ENCODE peak calls at places on chromosomes 2 and 18, in six cellular contexts. R is trophoblast cell, L is H9, D is neuronal stem cell, T is H1, Q is IMR-90. P is an unnamed sample.
A peak's percentile ranks its signal among the peaks of the same experiment; 100 is the strongest.

GRCh38 chr2:238942941-238943715 is 95.2 kb downstream of the TWIST2 start:
- DNase-seq in R (no peak), Q (peak; percentile 64), T (no peak), D (no peak), L (peak; percentile 10), P (no peak)

GRCh38 chr2:35081001-35081628 is 1274.5 kb upstream of the CRIM1 start:
- DNase-seq in Q (no peak), D (no peak), T (no peak), R (no peak), L (no peak), P (no peak)

GRCh38 chr2:216773072-216773471 is 77.7 kb upstream of the IGFBP5 start:
- DNase-seq in T (no peak), D (no peak), R (no peak), Q (no peak), L (no peak), P (no peak)

GRCh38 chr18:23036611-23037259 is 98.5 kb upstream of the CABLES1 start:
- DNase-seq in Q (no peak), T (no peak), D (no peak), R (peak; percentile 76), L (no peak), P (peak; percentile 14)

GRCh38 chr18:30908381-30908780 is 134.2 kb downstream of the DSC3 start:
- DNase-seq in Q (no peak), D (no peak), R (peak; percentile 21), T (no peak), L (no peak), P (peak; percentile 17)

GRCh38 chr2:162091325-162092007 is 17.5 kb upstream of the DPP4 start:
- DNase-seq in Q (peak; percentile 42), R (peak; percentile 59), D (no peak), T (peak; percentile 5), L (peak; percentile 63), P (no peak)

GRCh38 chr2:28296243-28296642 is 96.4 kb upstream of the FOSL2 start:
- DNase-seq in L (no peak), Q (peak; percentile 87), R (no peak), T (no peak), D (no peak), P (peak; percentile 84)

GRCh38 chr2:101012706-101013181 is 10.7 kb downstream of the RPL31 start:
- DNase-seq in R (peak; percentile 85), L (no peak), T (no peak), D (peak; percentile 52), Q (peak; percentile 45), P (peak; percentile 52)

GRCh38 chr2:38097611-38098350 is 21.8 kb upstream of the CYP1B1 start:
- DNase-seq in Q (no peak), D (no peak), R (peak; percentile 26), T (no peak), L (no peak), P (peak; percentile 68)

GRCh38 chr18:43129946-43130523 is 14.6 kb upstream of the RIT2 start:
- DNase-seq in T (no peak), L (no peak), R (no peak), D (no peak), Q (no peak), P (peak; percentile 6)

GRCh38 chr2:121363632-121364420 is 78.8 kb upstream of the TFCP2L1 start:
- DNase-seq in Q (peak; percentile 88), T (no peak), R (no peak), D (no peak), L (no peak), P (no peak)

GRCh38 chr18:25097119-25098114 is 254.5 kb downstream of the ZNF521 start:
- DNase-seq in D (no peak), L (no peak), R (no peak), Q (peak; percentile 73), T (no peak), P (peak; percentile 67)

GRCh38 chr2:235860846-235861245 is 307.3 kb downstream of the GBX2 start:
- DNase-seq in D (no peak), R (no peak), T (no peak), Q (peak; percentile 10), L (no peak), P (no peak)

GRCh38 chr2:170425291-170425751 is 247.4 kb downstream of the MYO3B start:
- DNase-seq in D (no peak), Q (peak; percentile 36), T (no peak), L (no peak), R (no peak), P (peak; percentile 87)

GRCh38 chr2:159140070-159140774 is 146.3 kb downstream of the WDSUB1 start:
- DNase-seq in D (no peak), L (no peak), T (no peak), R (no peak), Q (peak; percentile 92), P (peak; percentile 93)

GRCh38 chr18:33446604-33447003 is 6.1 kb upstream of the CCDC178 start:
- DNase-seq in T (no peak), R (peak; percentile 4), Q (no peak), D (no peak), L (no peak), P (no peak)

GRCh38 chr18:59123588-59124369 is 15.9 kb upstream of the SEC11C start:
- DNase-seq in L (no peak), Q (peak; percentile 94), R (peak; percentile 77), T (no peak), D (no peak), P (peak; percentile 62)

GRCh38 chr2:204066051-204066450 is 129.5 kb downstream of the ICOS start:
- DNase-seq in R (peak; percentile 96), L (no peak), T (no peak), Q (no peak), D (no peak), P (no peak)

GRCh38 chr2:119290859-119291587 is 67.4 kb downstream of the STEAP3 start:
- DNase-seq in T (peak; percentile 66), D (peak; percentile 74), R (peak; percentile 89), L (peak; percentile 94), Q (peak; percentile 61), P (peak; percentile 59)

GRCh38 chr2:96163768-96164429 is 18.7 kb upstream of the DUSP2 start:
- DNase-seq in R (no peak), D (no peak), Q (no peak), T (no peak), L (no peak), P (no peak)

GRCh38 chr2:189676471-189676870 is 2.0 kb downstream of the ANKAR start:
- DNase-seq in D (no peak), T (no peak), R (no peak), L (no peak), Q (peak; percentile 61), P (no peak)

GRCh38 chr2:131127076-131127475 is 21.9 kb downstream of the PLEKHB2 start:
- DNase-seq in R (peak; percentile 13), D (no peak), Q (no peak), T (no peak), L (no peak), P (no peak)

GRCh38 chr2:53252115-53252514 is 515.5 kb upstream of the CHAC2 start:
- DNase-seq in Q (peak; percentile 27), D (no peak), T (no peak), R (no peak), L (no peak), P (no peak)

GRCh38 chr2:58702302-58702696 is 461.2 kb upstream of the FANCL start:
- DNase-seq in L (peak; percentile 28), T (no peak), Q (peak; percentile 0), D (no peak), R (no peak), P (peak; percentile 5)

GRCh38 chr2:46053502-46054094 is 243.6 kb upstream of the EPAS1 start:
- DNase-seq in R (no peak), D (no peak), T (no peak), Q (no peak), L (no peak), P (no peak)

GRCh38 chr2:107545066-107545465 is 281.6 kb upstream of the RGPD4 start:
- DNase-seq in Q (no peak), T (no peak), R (no peak), L (no peak), D (no peak), P (no peak)

DNA sequence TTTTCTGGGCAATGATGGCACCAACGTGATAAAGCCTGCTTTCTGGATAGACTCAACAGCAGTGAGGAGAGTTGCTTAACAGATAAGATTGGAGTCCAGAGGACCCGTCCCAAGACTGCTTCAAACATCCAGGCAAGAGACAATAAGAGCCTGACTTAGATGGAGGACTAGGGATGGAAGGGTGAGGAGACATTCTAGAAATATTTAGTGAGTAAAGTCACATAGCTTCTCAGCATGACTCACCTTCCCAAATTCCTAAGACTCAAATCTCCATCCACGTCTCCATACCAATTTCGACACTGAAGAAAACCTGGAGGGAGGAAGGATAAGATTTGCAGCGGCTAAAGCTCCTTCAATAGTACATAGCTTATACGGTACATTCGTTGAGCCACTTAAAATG is 88.2 kb upstream of the KLF7 start:
- DNase-seq in L (no peak), T (no peak), D (no peak), Q (peak; percentile 96), R (peak; percentile 95), P (peak; percentile 84)
- H2AK5ac ChIP-seq in L (no peak overlapping the region), T (peak overlapping the region; percentile 7), D (no peak overlapping the region), Q (peak overlapping the region; percentile 99), R (no peak overlapping the region), P (no peak overlapping the region)

GRCh38 chr2:108895188-108895587 is 93.8 kb downstream of the EDAR start:
- DNase-seq in D (no peak), Q (no peak), L (no peak), T (no peak), R (no peak), P (no peak)

GRCh38 chr2:108896741-108897140 is 92.3 kb downstream of the EDAR start:
- DNase-seq in D (no peak), Q (no peak), T (no peak), L (no peak), R (no peak), P (no peak)

GRCh38 chr2:108893277-108893676 is 95.7 kb downstream of the EDAR start:
- DNase-seq in D (no peak), T (no peak), R (no peak), L (no peak), Q (no peak), P (no peak)

GRCh38 chr2:108898315-108899082 is 90.5 kb downstream of the EDAR start:
- DNase-seq in R (no peak), T (no peak), L (no peak), D (no peak), Q (no peak), P (no peak)
- H4K91ac ChIP-seq in R (no peak overlapping the region), T (no peak overlapping the region), L (no peak overlapping the region), D (no peak overlapping the region), Q (no peak overlapping the region), P (no peak overlapping the region)

GRCh38 chr2:3518496-3519254 is 656 bp downstream of the ADI1 start:
- DNase-seq in T (peak; percentile 99), Q (peak; percentile 96), R (peak; percentile 98), L (peak; percentile 99), D (peak; percentile 99), P (peak; percentile 96)
- H3K23ac ChIP-seq in T (no peak overlapping the region), Q (peak overlapping the region; percentile 78), R (no peak overlapping the region), L (no peak overlapping the region), D (peak overlapping the region; percentile 99), P (no peak overlapping the region)

GRCh38 chr2:224158061-224158460 is 119.0 kb upstream of the SERPINE2 start:
- DNase-seq in L (no peak), Q (no peak), R (no peak), T (no peak), D (no peak), P (no peak)

GRCh38 chr2:224157655-224158054 is 118.6 kb upstream of the SERPINE2 start:
- DNase-seq in L (no peak), R (no peak), T (no peak), D (no peak), Q (no peak), P (no peak)

GRCh38 chr2:224155896-224156295 is 116.8 kb upstream of the SERPINE2 start:
- DNase-seq in T (no peak), L (no peak), Q (peak; percentile 30), R (peak; percentile 67), D (no peak), P (peak; percentile 36)

GRCh38 chr2:224155371-224155770 is 116.3 kb upstream of the SERPINE2 start:
- DNase-seq in L (no peak), T (no peak), R (no peak), D (no peak), Q (no peak), P (no peak)

GRCh38 chr2:224156436-224156835 is 117.3 kb upstream of the SERPINE2 start:
- DNase-seq in T (no peak), L (no peak), Q (no peak), R (peak; percentile 12), D (no peak), P (no peak)
- H2AK5ac ChIP-seq in T (no peak overlapping the region), L (no peak overlapping the region), Q (no peak overlapping the region), R (no peak overlapping the region), D (no peak overlapping the region), P (peak overlapping the region; percentile 17)